ENCODE peak calls at places on chromosome 9, in five cellular contexts. One of them, this sample, is unnamed.
A peak's percentile ranks its signal among the peaks of the same experiment; 100 is the strongest.

GRCh38 chr9:98037362-98037761 is 19.2 kb upstream of the NANS start:
- DNase-seq in sigmoid colon: no peak
- DNase-seq in Caco-2: no peak
- DNase-seq in Calu3: no peak
- DNase-seq in IMR-90: peak; percentile 35
- DNase-seq in this sample: peak; percentile 7

GRCh38 chr9:121972501-121972981 is 120.6 kb downstream of the TTLL11 start:
- DNase-seq in sigmoid colon: no peak
- DNase-seq in Caco-2: no peak
- DNase-seq in Calu3: peak; percentile 79
- DNase-seq in IMR-90: peak; percentile 47
- DNase-seq in this sample: peak; percentile 92

GRCh38 chr9:92483896-92484545 is 1.7 kb upstream of the ASPN start:
- DNase-seq in sigmoid colon: no peak
- DNase-seq in Caco-2: no peak
- DNase-seq in Calu3: no peak
- DNase-seq in IMR-90: peak; percentile 46
- DNase-seq in this sample: peak; percentile 21

GRCh38 chr9:88313364-88314220 is 74.7 kb upstream of the SPIN1 start:
- DNase-seq in sigmoid colon: peak; percentile 12
- DNase-seq in Caco-2: no peak
- DNase-seq in Calu3: no peak
- DNase-seq in IMR-90: no peak
- DNase-seq in this sample: no peak

GRCh38 chr9:95581900-95582299 is 65.1 kb upstream of the PTCH1 start:
- DNase-seq in sigmoid colon: no peak
- DNase-seq in Caco-2: no peak
- DNase-seq in Calu3: no peak
- DNase-seq in IMR-90: no peak
- DNase-seq in this sample: no peak

GRCh38 chr9:71001780-71002386 is 119.5 kb downstream of the TRPM3 start:
- DNase-seq in sigmoid colon: no peak
- DNase-seq in Caco-2: peak; percentile 9
- DNase-seq in Calu3: peak; percentile 63
- DNase-seq in IMR-90: peak; percentile 25
- DNase-seq in this sample: peak; percentile 6

GRCh38 chr9:133273098-133273497 is 1.9 kb downstream of the ABO start:
- DNase-seq in sigmoid colon: no peak
- DNase-seq in Caco-2: no peak
- DNase-seq in Calu3: no peak
- DNase-seq in IMR-90: no peak
- DNase-seq in this sample: no peak

GRCh38 chr9:127153484-127153883 is 31.0 kb upstream of the ANGPTL2 start:
- DNase-seq in sigmoid colon: peak; percentile 28
- DNase-seq in Caco-2: no peak
- DNase-seq in Calu3: no peak
- DNase-seq in IMR-90: no peak
- DNase-seq in this sample: no peak

GRCh38 chr9:95516221-95516735 is 493 bp downstream of the PTCH1 start:
- DNase-seq in sigmoid colon: no peak
- DNase-seq in Caco-2: no peak
- DNase-seq in Calu3: no peak
- DNase-seq in IMR-90: no peak
- DNase-seq in this sample: no peak

GRCh38 chr9:68749579-68750159 is 44.6 kb downstream of the PIP5K1B start:
- DNase-seq in sigmoid colon: no peak
- DNase-seq in Caco-2: peak; percentile 51
- DNase-seq in Calu3: no peak
- DNase-seq in IMR-90: no peak
- DNase-seq in this sample: no peak

DNA sequence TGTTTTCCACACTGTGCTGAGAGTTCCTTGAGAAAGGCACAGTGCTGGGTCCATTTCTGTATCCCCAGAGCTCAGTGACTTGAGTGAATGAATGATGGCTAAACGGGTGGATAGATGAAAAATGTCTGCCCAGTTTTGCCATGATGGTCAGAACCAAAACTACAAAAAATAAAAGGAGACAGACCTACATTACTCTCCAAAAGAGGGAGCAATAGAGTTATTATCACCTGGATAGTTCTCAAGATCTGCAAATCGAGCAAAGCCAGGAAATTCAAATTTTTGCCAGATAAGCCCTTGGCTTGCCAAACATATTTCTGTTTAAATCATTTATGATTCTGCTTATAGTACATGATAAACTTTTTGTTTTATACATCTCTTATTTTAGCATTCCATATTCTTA is 214.2 kb upstream of the ZNF462 start:
- DNase-seq in sigmoid colon: no peak
- DNase-seq in Caco-2: peak; percentile 14
- DNase-seq in Calu3: no peak
- DNase-seq in IMR-90: peak; percentile 13
- DNase-seq in this sample: no peak
- TF ChIP-seq CTCF in sigmoid colon: no peak
- TF ChIP-seq CTCF in Caco-2: peak; percentile 27
- TF ChIP-seq CTCF in Calu3: no peak
- TF ChIP-seq CTCF in IMR-90: peak; percentile 36
- TF ChIP-seq CTCF in this sample: no peak

GRCh38 chr9:72586388-72587160 is 65.2 kb downstream of the TMC1 start:
- DNase-seq in sigmoid colon: no peak
- DNase-seq in Caco-2: no peak
- DNase-seq in Calu3: peak; percentile 32
- DNase-seq in IMR-90: peak; percentile 90
- DNase-seq in this sample: peak; percentile 79
- TF ChIP-seq CTCF in sigmoid colon: no peak
- TF ChIP-seq CTCF in Caco-2: no peak
- TF ChIP-seq CTCF in Calu3: no peak
- TF ChIP-seq CTCF in IMR-90: peak; percentile 37
- TF ChIP-seq CTCF in this sample: peak; percentile 60

GRCh38 chr9:134285215-134285845 is 40.9 kb upstream of the RXRA start:
- DNase-seq in sigmoid colon: no peak
- DNase-seq in Caco-2: no peak
- DNase-seq in Calu3: no peak
- DNase-seq in IMR-90: no peak
- DNase-seq in this sample: no peak

GRCh38 chr9:134287591-134288518 is 38.4 kb upstream of the RXRA start:
- DNase-seq in sigmoid colon: no peak
- DNase-seq in Caco-2: no peak
- DNase-seq in Calu3: no peak
- DNase-seq in IMR-90: no peak
- DNase-seq in this sample: no peak

GRCh38 chr9:134288731-134289130 is 37.5 kb upstream of the RXRA start:
- DNase-seq in sigmoid colon: no peak
- DNase-seq in Caco-2: no peak
- DNase-seq in Calu3: no peak
- DNase-seq in IMR-90: no peak
- DNase-seq in this sample: no peak

GRCh38 chr9:134284741-134285140 is 41.5 kb upstream of the RXRA start:
- DNase-seq in sigmoid colon: no peak
- DNase-seq in Caco-2: no peak
- DNase-seq in Calu3: no peak
- DNase-seq in IMR-90: no peak
- DNase-seq in this sample: no peak

DNA sequence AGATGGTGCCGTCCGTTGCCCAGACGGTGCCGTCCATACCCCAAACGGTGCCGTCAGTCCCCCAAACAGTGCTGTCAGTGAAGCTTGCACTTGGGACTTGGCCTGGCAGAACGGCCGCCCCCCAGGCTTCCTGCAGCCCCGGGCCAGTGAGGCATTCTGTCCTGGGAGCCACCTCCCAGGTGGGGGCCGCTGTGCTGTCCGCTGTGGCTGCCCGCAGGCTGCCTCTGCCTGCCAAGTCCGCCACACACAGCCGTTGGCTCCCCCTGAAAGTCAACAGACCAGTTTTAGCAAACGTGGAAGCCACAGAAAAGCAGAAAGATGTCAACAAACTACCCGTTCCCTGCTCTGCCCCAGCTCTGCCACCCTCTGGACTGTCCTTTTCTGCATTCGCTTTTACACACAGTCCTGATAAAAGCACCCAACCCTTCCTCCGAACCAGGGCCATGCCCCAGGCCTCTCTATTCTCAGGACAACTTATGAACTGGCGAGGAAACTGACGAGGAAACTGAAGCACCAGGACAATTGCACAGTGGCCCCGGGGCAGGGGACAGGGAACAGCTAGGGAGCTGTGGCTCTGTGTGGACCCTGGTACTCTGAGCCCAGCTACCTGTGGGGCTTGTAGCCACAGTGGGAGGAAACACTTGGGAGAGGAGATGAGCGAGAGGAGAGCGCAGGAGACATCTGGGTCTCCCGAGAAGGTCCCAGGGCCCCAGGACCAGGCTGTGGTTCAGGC is 39.6 kb upstream of the RXRA start:
- DNase-seq in sigmoid colon: no peak
- DNase-seq in Caco-2: no peak
- DNase-seq in Calu3: no peak
- DNase-seq in IMR-90: no peak
- DNase-seq in this sample: no peak
- TF ChIP-seq CTCF in sigmoid colon: no peak
- TF ChIP-seq CTCF in Caco-2: no peak
- TF ChIP-seq CTCF in Calu3: no peak
- TF ChIP-seq CTCF in IMR-90: no peak
- TF ChIP-seq CTCF in this sample: no peak

GRCh38 chr9:19230356-19231125 is at the start of gene DENND4C:
- DNase-seq in sigmoid colon: peak; percentile 90
- DNase-seq in Caco-2: peak; percentile 94
- DNase-seq in Calu3: peak; percentile 85
- DNase-seq in IMR-90: peak; percentile 78
- DNase-seq in this sample: peak; percentile 71

GRCh38 chr9:19231126-19232035 is 888 bp downstream of the DENND4C start:
- DNase-seq in sigmoid colon: peak; percentile 69
- DNase-seq in Caco-2: no peak
- DNase-seq in Calu3: peak; percentile 12
- DNase-seq in IMR-90: peak; percentile 17
- DNase-seq in this sample: peak; percentile 28

GRCh38 chr9:19232117-19232829 is 1.8 kb downstream of the DENND4C start:
- DNase-seq in sigmoid colon: no peak
- DNase-seq in Caco-2: no peak
- DNase-seq in Calu3: no peak
- DNase-seq in IMR-90: peak; percentile 2
- DNase-seq in this sample: no peak

GRCh38 chr9:19233344-19233743 is 2.9 kb downstream of the DENND4C start:
- DNase-seq in sigmoid colon: no peak
- DNase-seq in Caco-2: no peak
- DNase-seq in Calu3: no peak
- DNase-seq in IMR-90: no peak
- DNase-seq in this sample: no peak

DNA sequence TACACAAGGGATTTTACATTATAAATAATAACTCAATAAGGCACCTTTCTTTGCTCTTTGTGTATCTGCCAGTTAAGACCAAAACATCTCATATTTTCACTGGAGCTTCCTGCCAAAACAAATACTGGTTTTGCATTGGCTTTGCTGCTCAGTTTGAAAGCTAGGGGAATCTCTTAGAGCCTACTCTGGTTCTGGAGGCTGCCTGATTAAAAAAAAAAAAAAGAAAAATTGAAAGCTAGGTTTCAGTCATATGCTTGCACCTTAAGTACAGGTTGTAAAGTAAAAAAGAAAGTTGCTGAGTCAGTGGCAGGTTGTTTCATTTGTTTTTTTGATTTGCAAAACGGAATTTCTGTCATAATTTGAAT is 2.3 kb downstream of the DENND4C start:
- DNase-seq in sigmoid colon: no peak
- DNase-seq in Caco-2: no peak
- DNase-seq in Calu3: no peak
- DNase-seq in IMR-90: peak; percentile 56
- DNase-seq in this sample: peak; percentile 14
- TF ChIP-seq CTCF in sigmoid colon: no peak
- TF ChIP-seq CTCF in Caco-2: no peak
- TF ChIP-seq CTCF in Calu3: no peak
- TF ChIP-seq CTCF in IMR-90: no peak
- TF ChIP-seq CTCF in this sample: no peak